ENCODE peak calls at places on chromosomes 7 and 10, in seven cellular contexts. E is astrocyte; L is mammary epithelial cell; V is cardiac fibroblast; R is HuH-7.5; A is stimulated activated CD4-positive, alpha-beta T cell treated with anti-CD3 and anti-CD28 coated beads, Interleukin-2, amount 100 ng/mL, for 24 hours; S is prostate gland. F is an unnamed sample.

GRCh38 chr10:109895095-109895818 is 28.1 kb downstream of the XPNPEP1 start:
- DNase-seq in E (peak), L (no peak), V (peak), R (no peak), A (no peak), S (no peak), F (peak)

GRCh38 chr10:12499587-12499986 is 150.2 kb downstream of the CAMK1D start:
- DNase-seq in E (no peak), L (no peak), V (no peak), R (no peak), A (no peak), S (no peak), F (no peak)

GRCh38 chr10:43374194-43374593 is 2.8 kb downstream of the FXYD4 start:
- DNase-seq in E (no peak), L (no peak), V (no peak), R (no peak), A (no peak), S (no peak), F (no peak)

GRCh38 chr10:59362991-59363390 is 642 bp upstream of the FAM13C start:
- DNase-seq in E (peak), L (peak), V (peak), R (peak), A (no peak), S (peak), F (no peak)

GRCh38 chr10:46285300-46285699 is 1.5 kb upstream of the ANTXRL start:
- DNase-seq in E (no peak), L (no peak), V (no peak), R (no peak), A (no peak), S (no peak), F (no peak)

GRCh38 chr10:5488272-5489161 is 10.9 kb downstream of the CALML5 start:
- DNase-seq in E (no peak), L (peak), V (no peak), R (peak), A (no peak), S (peak), F (no peak)

GRCh38 chr7:151779255-151779654 is 97.7 kb downstream of the PRKAG2 start:
- DNase-seq in E (no peak), L (no peak), V (no peak), R (no peak), A (no peak), S (no peak), F (no peak)

GRCh38 chr7:18363751-18364402 is 131.7 kb upstream of the HDAC9 start:
- DNase-seq in E (no peak), L (no peak), V (no peak), R (no peak), A (no peak), S (no peak), F (no peak)

GRCh38 chr7:146115665-146116451 is 743 bp upstream of the CNTNAP2 start:
- DNase-seq in E (peak), L (peak), V (peak), R (peak), A (peak), S (peak), F (peak)

GRCh38 chr7:30843741-30844482 is 67.7 kb upstream of the AQP1 start:
- DNase-seq in E (no peak), L (no peak), V (no peak), R (no peak), A (no peak), S (no peak), F (no peak)

GRCh38 chr7:70710651-70711050 is 421.3 kb upstream of the GALNT17 start:
- DNase-seq in E (no peak), L (no peak), V (no peak), R (no peak), A (no peak), S (no peak), F (no peak)

GRCh38 chr10:86966008-86966654 is 2.2 kb upstream of the ADIRF start:
- DNase-seq in E (no peak), L (no peak), V (no peak), R (no peak), A (peak), S (no peak), F (no peak)

GRCh38 chr7:140485463-140486265 is 6.4 kb upstream of the MKRN1 start:
- DNase-seq in E (no peak), L (peak), V (no peak), R (no peak), A (no peak), S (peak), F (no peak)

GRCh38 chr10:31721166-31721565 is 207.5 kb downstream of the ARHGAP12 start:
- DNase-seq in E (no peak), L (no peak), V (no peak), R (no peak), A (no peak), S (no peak), F (no peak)

GRCh38 chr7:155463114-155463811 is 5.3 kb downstream of the EN2 start:
- DNase-seq in E (no peak), L (no peak), V (no peak), R (peak), A (no peak), S (no peak), F (no peak)

F was measured in lung microvascular endothelial cell.